ENCODE peak calls at places on chromosomes 12 and 14, in nine cellular contexts. P is bronchial epithelial cell; L is CD4-positive, alpha-beta T cell; V is HT-29; X is mesenteric fat pad; Z is gastrocnemius medialis; W is progenitor cell of endocrine pancreas; J is HCEC 1CT; H is AG09319. Y is an unnamed sample.

GRCh38 chr14:24673534-24674203 is 39.7 kb upstream of the GZMB start:
- DNase-seq in P (peak), L (peak), V (no peak), X (no peak), Z (no peak), W (no peak), J (no peak), H (no peak), Y (no peak)

GRCh38 chr14:23094666-23095195 is at the start of gene ACIN1:
- DNase-seq in P (peak), L (peak), V (peak), X (peak), Z (peak), W (peak), J (peak), H (peak), Y (peak)

GRCh38 chr12:14931359-14931758 is 7.0 kb downstream of the ERP27 start:
- DNase-seq in P (no peak), L (no peak), V (no peak), X (no peak), Z (no peak), W (no peak), J (no peak), H (peak), Y (no peak)

GRCh38 chr14:33617154-33617553 is 333.7 kb downstream of the EGLN3 start:
- DNase-seq in P (peak), L (no peak), V (no peak), X (no peak), Z (no peak), W (no peak), J (no peak), H (peak), Y (no peak)

GRCh38 chr14:101174980-101175606 is 271.6 kb upstream of the RTL1 start:
- DNase-seq in P (no peak), L (no peak), V (no peak), X (peak), Z (no peak), W (no peak), J (no peak), H (no peak), Y (no peak)

GRCh38 chr12:83866477-83866876 is 1046.1 kb downstream of the SLC6A15 start:
- DNase-seq in P (no peak), L (no peak), V (no peak), X (no peak), Z (no peak), W (no peak), J (no peak), H (no peak), Y (no peak)

GRCh38 chr12:8844665-8845064 is 22.2 kb downstream of the A2ML1 start:
- DNase-seq in P (no peak), L (no peak), V (no peak), X (no peak), Z (no peak), W (no peak), J (no peak), H (no peak), Y (no peak)

GRCh38 chr12:8662592-8662991 is at the start of gene MFAP5:
- DNase-seq in P (peak), L (no peak), V (no peak), X (no peak), Z (no peak), W (no peak), J (peak), H (peak), Y (no peak)

GRCh38 chr12:96223411-96224218 is 29.4 kb downstream of the ELK3 start:
- DNase-seq in P (no peak), L (no peak), V (no peak), X (no peak), Z (no peak), W (no peak), J (no peak), H (no peak), Y (no peak)

GRCh38 chr14:97707603-97708002 is 910.4 kb downstream of the VRK1 start:
- DNase-seq in P (no peak), L (no peak), V (no peak), X (no peak), Z (no peak), W (no peak), J (no peak), H (no peak), Y (no peak)

GRCh38 chr14:52015411-52016030 is 26.2 kb downstream of the RTRAF start:
- DNase-seq in P (peak), L (no peak), V (peak), X (no peak), Z (no peak), W (no peak), J (peak), H (no peak), Y (no peak)

GRCh38 chr12:92080390-92081285 is 65.0 kb downstream of the BTG1 start:
- DNase-seq in P (peak), L (no peak), V (peak), X (no peak), Z (no peak), W (no peak), J (peak), H (peak), Y (no peak)

GRCh38 chr14:74563233-74563585 is 48.8 kb downstream of the LTBP2 start:
- DNase-seq in P (no peak), L (no peak), V (no peak), X (no peak), Z (no peak), W (no peak), J (peak), H (no peak), Y (no peak)

GRCh38 chr12:28017873-28018255 is 45.3 kb upstream of the PTHLH start:
- DNase-seq in P (peak), L (no peak), V (no peak), X (no peak), Z (no peak), W (no peak), J (no peak), H (no peak), Y (no peak)

GRCh38 chr12:46150735-46151134 is 118.1 kb downstream of the SLC38A1 start:
- DNase-seq in P (no peak), L (no peak), V (no peak), X (no peak), Z (no peak), W (no peak), J (no peak), H (no peak), Y (no peak)

GRCh38 chr12:48069253-48069652 is 36.6 kb downstream of the SENP1 start:
- DNase-seq in P (peak), L (no peak), V (no peak), X (no peak), Z (no peak), W (no peak), J (peak), H (no peak), Y (no peak)

GRCh38 chr12:86838709-86839108 is 582.5 kb upstream of the MGAT4C start:
- DNase-seq in P (no peak), L (no peak), V (no peak), X (no peak), Z (no peak), W (no peak), J (no peak), H (no peak), Y (no peak)

GRCh38 chr14:68104518-68104917 is 284.9 kb downstream of the RAD51B start:
- DNase-seq in P (peak), L (no peak), V (no peak), X (no peak), Z (no peak), W (no peak), J (peak), H (no peak), Y (no peak)

GRCh38 chr12:120367924-120368788 is 808 bp downstream of the MSI1 start:
- DNase-seq in P (no peak), L (no peak), V (no peak), X (no peak), Z (no peak), W (no peak), J (no peak), H (no peak), Y (no peak)

GRCh38 chr12:58873496-58873895 is 46.8 kb downstream of the LRIG3 start:
- DNase-seq in P (no peak), L (no peak), V (no peak), X (no peak), Z (no peak), W (no peak), J (no peak), H (peak), Y (no peak)

GRCh38 chr12:59689776-59690175 is 93.9 kb downstream of the SLC16A7 start:
- DNase-seq in P (no peak), L (no peak), V (no peak), X (no peak), Z (no peak), W (no peak), J (peak), H (no peak), Y (no peak)

GRCh38 chr14:59829469-59829868 is 41.1 kb downstream of the RTN1 start:
- DNase-seq in P (no peak), L (no peak), V (no peak), X (no peak), Z (no peak), W (no peak), J (no peak), H (no peak), Y (no peak)

GRCh38 chr14:99566009-99566389 is 38.0 kb downstream of the CCDC85C start:
- DNase-seq in P (peak), L (no peak), V (no peak), X (no peak), Z (no peak), W (no peak), J (no peak), H (no peak), Y (peak)

GRCh38 chr12:77488041-77488620 is 342.6 kb upstream of the NAV3 start:
- DNase-seq in P (no peak), L (no peak), V (no peak), X (no peak), Z (no peak), W (no peak), J (no peak), H (peak), Y (no peak)

GRCh38 chr12:120099738-120100137 is 16.8 kb downstream of the RAB35 start:
- DNase-seq in P (no peak), L (no peak), V (no peak), X (no peak), Z (no peak), W (no peak), J (no peak), H (no peak), Y (no peak)

GRCh38 chr12:52285851-52286530 is 5.3 kb downstream of the KRT81 start:
- DNase-seq in P (no peak), L (no peak), V (no peak), X (peak), Z (no peak), W (no peak), J (no peak), H (no peak), Y (no peak)

GRCh38 chr12:132066345-132066685 is 77.8 kb downstream of the DDX51 start:
- DNase-seq in P (no peak), L (no peak), V (no peak), X (no peak), Z (no peak), W (no peak), J (no peak), H (no peak), Y (no peak)

GRCh38 chr14:91363776-91364523 is 53.7 kb downstream of the CCDC88C start:
- DNase-seq in P (no peak), L (no peak), V (no peak), X (no peak), Z (no peak), W (no peak), J (no peak), H (no peak), Y (no peak)

GRCh38 chr14:45181806-45182205 is 46.1 kb downstream of the FANCM start:
- DNase-seq in P (no peak), L (no peak), V (no peak), X (no peak), Z (no peak), W (no peak), J (no peak), H (no peak), Y (no peak)

GRCh38 chr12:93733358-93733757 is 56.2 kb downstream of the CRADD start:
- DNase-seq in P (peak), L (no peak), V (no peak), X (no peak), Z (no peak), W (no peak), J (no peak), H (no peak), Y (no peak)

GRCh38 chr12:63968685-63969084 is 124.2 kb downstream of the SRGAP1 start:
- DNase-seq in P (no peak), L (no peak), V (no peak), X (no peak), Z (no peak), W (no peak), J (no peak), H (no peak), Y (no peak)

GRCh38 chr14:65237023-65237814 is 134.9 kb upstream of the MAX start:
- DNase-seq in P (no peak), L (no peak), V (no peak), X (no peak), Z (no peak), W (no peak), J (peak), H (no peak), Y (no peak)

GRCh38 chr12:108495054-108495453 is 20.0 kb upstream of the FICD start:
- DNase-seq in P (peak), L (no peak), V (peak), X (no peak), Z (no peak), W (no peak), J (peak), H (no peak), Y (no peak)